ENCODE peak calls at places on chromosomes 13 and 19, in six cellular contexts. One of them, this sample, is unnamed.

GRCh38 chr19:18644144-18645034 is 7.6 kb downstream of the KLHL26 start:
- DNase-seq in IMR-90: no peak
- DNase-seq in cardiac fibroblast: peak; percentile 43
- DNase-seq in A673: no peak
- DNase-seq in lower leg skin: no peak
- DNase-seq in GM12865: no peak
- DNase-seq in this sample: no peak

GRCh38 chr13:45496942-45497341 is 32.2 kb downstream of the COG3 start:
- DNase-seq in IMR-90: no peak
- DNase-seq in cardiac fibroblast: no peak
- DNase-seq in A673: no peak
- DNase-seq in lower leg skin: no peak
- DNase-seq in GM12865: no peak
- DNase-seq in this sample: no peak

GRCh38 chr19:6679139-6679538 is 9.2 kb upstream of the TNFSF14 start:
- DNase-seq in IMR-90: no peak
- DNase-seq in cardiac fibroblast: no peak
- DNase-seq in A673: no peak
- DNase-seq in lower leg skin: no peak
- DNase-seq in GM12865: no peak
- DNase-seq in this sample: no peak

GRCh38 chr13:95275322-95276118 is 25.7 kb downstream of the ABCC4 start:
- DNase-seq in IMR-90: no peak
- DNase-seq in cardiac fibroblast: no peak
- DNase-seq in A673: peak; percentile 44
- DNase-seq in lower leg skin: no peak
- DNase-seq in GM12865: no peak
- DNase-seq in this sample: peak; percentile 37

GRCh38 chr13:36131931-36132297 is 732 bp upstream of the DCLK1 start:
- DNase-seq in IMR-90: no peak
- DNase-seq in cardiac fibroblast: peak; percentile 54
- DNase-seq in A673: no peak
- DNase-seq in lower leg skin: no peak
- DNase-seq in GM12865: no peak
- DNase-seq in this sample: peak; percentile 66

GRCh38 chr13:45055902-45056648 is 64.2 kb upstream of the GTF2F2 start:
- DNase-seq in IMR-90: peak; percentile 56
- DNase-seq in cardiac fibroblast: peak; percentile 78
- DNase-seq in A673: peak; percentile 62
- DNase-seq in lower leg skin: no peak
- DNase-seq in GM12865: no peak
- DNase-seq in this sample: peak; percentile 53

GRCh38 chr19:31943305-31943704 is 402.1 kb upstream of the ZNF507 start:
- DNase-seq in IMR-90: no peak
- DNase-seq in cardiac fibroblast: no peak
- DNase-seq in A673: no peak
- DNase-seq in lower leg skin: no peak
- DNase-seq in GM12865: no peak
- DNase-seq in this sample: no peak

GRCh38 chr13:109743706-109744453 is 42.5 kb downstream of the IRS2 start:
- DNase-seq in IMR-90: peak; percentile 78
- DNase-seq in cardiac fibroblast: peak; percentile 71
- DNase-seq in A673: peak; percentile 92
- DNase-seq in lower leg skin: no peak
- DNase-seq in GM12865: peak; percentile 3
- DNase-seq in this sample: peak; percentile 83

GRCh38 chr19:44942067-44942571 is at the start of gene APOC4:
- DNase-seq in IMR-90: no peak
- DNase-seq in cardiac fibroblast: no peak
- DNase-seq in A673: no peak
- DNase-seq in lower leg skin: no peak
- DNase-seq in GM12865: no peak
- DNase-seq in this sample: no peak
- H3K4me3 ChIP-seq in IMR-90: no peak within 1 kb of the TSS
- H3K4me3 ChIP-seq in cardiac fibroblast: no peak within 1 kb of the TSS
- H3K4me3 ChIP-seq in A673: no peak within 1 kb of the TSS
- H3K4me3 ChIP-seq in lower leg skin: no peak within 1 kb of the TSS
- H3K4me3 ChIP-seq in GM12865: no peak within 1 kb of the TSS
- H3K4me3 ChIP-seq in this sample: no peak within 1 kb of the TSS

GRCh38 chr19:45779231-45780145 is 2.8 kb downstream of the DMPK start:
- DNase-seq in IMR-90: no peak
- DNase-seq in cardiac fibroblast: peak; percentile 58
- DNase-seq in A673: peak; percentile 91
- DNase-seq in lower leg skin: peak; percentile 97
- DNase-seq in GM12865: peak; percentile 91
- DNase-seq in this sample: peak; percentile 38
- TF ChIP-seq CTCF in IMR-90: no peak
- TF ChIP-seq CTCF in cardiac fibroblast: peak; percentile 34
- TF ChIP-seq CTCF in A673: peak; percentile 80
- TF ChIP-seq CTCF in lower leg skin: no peak
- TF ChIP-seq CTCF in GM12865: peak; percentile 64
- TF ChIP-seq CTCF in this sample: peak; percentile 6

DNA sequence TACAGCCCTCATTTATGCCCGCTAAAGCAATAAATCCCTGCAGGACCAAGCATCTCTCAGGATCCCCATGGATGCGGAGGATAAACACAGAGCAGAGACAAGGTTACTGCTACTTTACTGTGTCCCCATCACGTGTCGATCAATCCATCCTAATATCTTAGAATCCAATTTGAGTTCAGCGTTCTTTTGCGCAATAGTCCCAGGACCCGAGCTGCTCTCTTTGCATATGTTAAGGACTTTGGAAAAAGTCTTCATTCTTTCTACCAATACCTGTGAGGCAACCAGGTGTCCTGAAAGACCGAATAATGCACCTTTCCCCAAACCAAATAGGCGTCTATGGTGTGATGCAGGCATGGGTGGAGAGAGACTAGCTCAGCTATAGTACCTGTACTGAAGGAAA is 38.0 kb upstream of the URAD start:
- DNase-seq in IMR-90: no peak
- DNase-seq in cardiac fibroblast: no peak
- DNase-seq in A673: no peak
- DNase-seq in lower leg skin: no peak
- DNase-seq in GM12865: no peak
- DNase-seq in this sample: no peak
- H3K4me3 ChIP-seq in IMR-90: no peak overlapping the region
- H3K4me3 ChIP-seq in cardiac fibroblast: no peak overlapping the region
- H3K4me3 ChIP-seq in A673: no peak overlapping the region
- H3K4me3 ChIP-seq in lower leg skin: no peak overlapping the region
- H3K4me3 ChIP-seq in GM12865: no peak overlapping the region
- H3K4me3 ChIP-seq in this sample: no peak overlapping the region

DNA sequence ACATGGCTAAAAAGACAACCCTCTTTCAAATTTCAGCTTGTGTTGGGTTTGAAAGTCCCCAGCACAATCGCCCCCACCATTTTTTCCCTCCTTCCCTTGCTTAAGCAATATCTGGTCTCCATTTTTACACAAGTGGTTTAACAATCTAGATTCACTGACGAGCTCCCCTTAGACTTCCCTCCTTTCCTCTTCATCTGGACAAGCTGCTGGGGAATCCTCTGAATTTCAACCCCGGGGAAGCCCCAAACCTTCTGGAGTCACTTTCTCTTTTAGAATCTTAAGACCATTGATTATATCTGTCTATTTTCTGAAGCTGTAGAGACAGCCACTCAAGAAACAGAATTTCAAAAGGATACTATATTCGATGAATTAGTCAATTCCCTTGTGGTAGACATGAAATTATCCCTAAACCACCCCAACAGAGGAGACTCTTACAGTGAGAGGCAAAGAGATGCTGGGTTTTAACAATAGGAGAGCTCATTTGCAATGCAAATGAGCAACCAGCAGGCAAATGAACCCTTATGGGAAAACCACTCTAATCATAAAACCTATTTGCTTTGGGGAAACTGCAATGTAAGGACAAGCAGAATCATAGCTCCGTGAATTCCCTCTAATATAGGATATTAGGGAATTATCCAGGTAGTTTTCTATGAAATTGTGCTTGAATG is 78.9 kb downstream of the TEX26 start:
- DNase-seq in IMR-90: no peak
- DNase-seq in cardiac fibroblast: no peak
- DNase-seq in A673: peak; percentile 82
- DNase-seq in lower leg skin: no peak
- DNase-seq in GM12865: peak; percentile 9
- DNase-seq in this sample: no peak
- TF ChIP-seq CTCF in IMR-90: no peak
- TF ChIP-seq CTCF in cardiac fibroblast: no peak
- TF ChIP-seq CTCF in A673: no peak
- TF ChIP-seq CTCF in lower leg skin: no peak
- TF ChIP-seq CTCF in GM12865: no peak
- TF ChIP-seq CTCF in this sample: no peak

DNA sequence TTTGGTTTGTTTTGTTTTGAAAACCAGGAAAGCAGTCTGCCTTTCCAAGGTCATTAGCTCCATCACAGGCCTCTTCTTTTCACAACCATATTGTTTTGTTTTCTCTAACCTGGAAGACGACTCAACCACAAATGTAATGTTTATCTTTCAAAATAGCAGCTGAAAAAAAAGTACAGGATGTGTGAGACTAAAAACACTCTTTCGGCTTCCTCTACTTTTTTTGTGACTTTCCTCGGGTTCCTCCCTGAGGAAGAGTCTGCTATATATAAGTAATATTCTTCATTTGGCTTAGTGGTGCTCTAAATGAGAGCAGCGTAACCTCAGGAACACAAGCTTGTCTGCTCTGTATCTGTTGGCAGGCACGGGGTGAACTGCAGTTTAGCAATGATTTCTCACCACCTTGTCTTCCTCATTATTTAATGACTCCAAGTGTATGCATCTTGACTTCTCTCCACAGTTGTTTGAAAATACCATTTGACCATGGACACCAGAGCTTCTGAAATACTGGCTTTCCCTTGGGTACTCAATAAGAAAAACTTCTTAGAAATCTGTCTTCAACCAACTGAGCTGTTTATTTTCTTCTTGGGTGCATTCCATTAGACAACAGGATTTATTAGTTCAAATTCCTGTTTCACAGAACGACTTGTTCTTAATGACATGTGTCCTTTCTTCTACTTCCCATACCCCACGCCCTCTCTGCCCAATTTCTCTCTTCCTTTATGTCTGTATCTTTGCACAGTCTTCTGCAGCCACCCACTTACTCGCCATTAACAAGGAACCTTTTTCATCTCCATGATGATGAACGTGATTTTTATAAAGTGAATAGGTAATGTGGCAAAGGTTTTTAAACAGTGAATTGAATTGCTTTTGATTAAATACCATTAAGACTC is 11.5 kb upstream of the ITM2B start:
- DNase-seq in IMR-90: no peak
- DNase-seq in cardiac fibroblast: peak; percentile 30
- DNase-seq in A673: no peak
- DNase-seq in lower leg skin: no peak
- DNase-seq in GM12865: no peak
- DNase-seq in this sample: no peak
- H3K4me3 ChIP-seq in IMR-90: no peak overlapping the region
- H3K4me3 ChIP-seq in cardiac fibroblast: peak overlapping the region; percentile 49
- H3K4me3 ChIP-seq in A673: no peak overlapping the region
- H3K4me3 ChIP-seq in lower leg skin: no peak overlapping the region
- H3K4me3 ChIP-seq in GM12865: no peak overlapping the region
- H3K4me3 ChIP-seq in this sample: no peak overlapping the region

GRCh38 chr13:31208554-31209122 is 8.9 kb downstream of the B3GLCT start:
- DNase-seq in IMR-90: no peak
- DNase-seq in cardiac fibroblast: no peak
- DNase-seq in A673: no peak
- DNase-seq in lower leg skin: no peak
- DNase-seq in GM12865: no peak
- DNase-seq in this sample: no peak
- TF ChIP-seq CTCF in IMR-90: no peak
- TF ChIP-seq CTCF in cardiac fibroblast: no peak
- TF ChIP-seq CTCF in A673: no peak
- TF ChIP-seq CTCF in lower leg skin: no peak
- TF ChIP-seq CTCF in GM12865: no peak
- TF ChIP-seq CTCF in this sample: no peak

GRCh38 chr19:13838943-13839192 is 38.1 kb upstream of the NANOS3 start:
- DNase-seq in IMR-90: no peak
- DNase-seq in cardiac fibroblast: no peak
- DNase-seq in A673: peak; percentile 91
- DNase-seq in lower leg skin: peak; percentile 98
- DNase-seq in GM12865: no peak
- DNase-seq in this sample: no peak

GRCh38 chr19:13835791-13836723 is 40.8 kb downstream of the ZSWIM4 start:
- DNase-seq in IMR-90: no peak
- DNase-seq in cardiac fibroblast: peak; percentile 34
- DNase-seq in A673: peak; percentile 21
- DNase-seq in lower leg skin: peak; percentile 89
- DNase-seq in GM12865: no peak
- DNase-seq in this sample: peak; percentile 36

GRCh38 chr19:13839938-13840750 is 36.8 kb upstream of the NANOS3 start:
- DNase-seq in IMR-90: peak; percentile 51
- DNase-seq in cardiac fibroblast: peak; percentile 73
- DNase-seq in A673: no peak
- DNase-seq in lower leg skin: peak; percentile 95
- DNase-seq in GM12865: no peak
- DNase-seq in this sample: peak; percentile 88

GRCh38 chr19:13839193-13839937 is 37.6 kb upstream of the NANOS3 start:
- DNase-seq in IMR-90: peak; percentile 84
- DNase-seq in cardiac fibroblast: peak; percentile 93
- DNase-seq in A673: peak; percentile 90
- DNase-seq in lower leg skin: peak; percentile 97
- DNase-seq in GM12865: peak; percentile 92
- DNase-seq in this sample: peak; percentile 87

GRCh38 chr19:13838071-13838942 is 38.6 kb upstream of the NANOS3 start:
- DNase-seq in IMR-90: no peak
- DNase-seq in cardiac fibroblast: no peak
- DNase-seq in A673: no peak
- DNase-seq in lower leg skin: no peak
- DNase-seq in GM12865: no peak
- DNase-seq in this sample: no peak
- H3K4me3 ChIP-seq in IMR-90: peak overlapping the region; percentile 95
- H3K4me3 ChIP-seq in cardiac fibroblast: peak overlapping the region; percentile 96
- H3K4me3 ChIP-seq in A673: peak overlapping the region; percentile 81
- H3K4me3 ChIP-seq in lower leg skin: no peak overlapping the region
- H3K4me3 ChIP-seq in GM12865: peak overlapping the region; percentile 66
- H3K4me3 ChIP-seq in this sample: peak overlapping the region; percentile 83

DNA sequence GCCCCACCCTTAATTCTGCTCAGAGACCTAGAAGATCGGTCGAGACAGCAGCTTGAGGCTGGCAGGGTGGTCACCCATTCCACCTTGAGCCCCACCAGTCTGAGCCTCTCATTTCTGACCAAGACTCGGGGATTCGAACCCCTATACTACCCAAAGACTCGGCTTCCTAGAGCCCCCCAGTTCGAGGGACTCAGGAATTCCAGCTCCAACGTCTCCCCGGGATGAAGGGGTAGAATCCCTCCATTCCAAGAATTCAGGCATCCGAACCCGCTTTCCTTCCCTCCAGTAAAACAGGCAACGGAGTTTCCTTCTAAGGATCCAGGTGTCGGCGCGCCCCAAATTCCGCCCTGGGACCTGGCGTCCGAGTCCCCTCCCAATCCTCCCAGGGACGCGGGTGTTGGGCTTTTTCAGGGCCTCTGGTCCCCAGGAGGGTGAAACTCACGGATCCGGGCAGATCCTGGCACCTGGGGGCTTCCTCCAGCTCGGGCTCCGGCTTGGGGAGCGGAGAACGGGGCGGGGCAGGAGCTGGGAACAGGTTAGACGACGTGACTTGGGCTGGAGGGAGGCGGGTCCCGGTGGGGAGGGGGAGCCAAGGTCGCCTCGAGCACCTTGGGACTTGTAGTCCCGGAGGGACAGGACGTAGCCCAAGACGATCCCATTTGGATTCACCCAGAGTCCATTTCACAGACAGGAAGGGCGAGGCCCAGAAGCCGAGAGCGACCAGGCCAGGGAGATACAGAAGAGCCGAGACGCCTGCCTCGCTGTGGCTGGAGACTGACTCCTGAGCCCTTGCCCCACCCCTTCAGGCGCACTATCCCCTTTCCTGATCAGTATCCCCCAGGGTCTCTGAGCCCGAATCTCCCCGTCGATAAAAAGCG is at the start of gene PPP1R13L:
- DNase-seq in IMR-90: peak; percentile 56
- DNase-seq in cardiac fibroblast: peak; percentile 90
- DNase-seq in A673: peak; percentile 67
- DNase-seq in lower leg skin: peak; percentile 97
- DNase-seq in GM12865: peak; percentile 58
- DNase-seq in this sample: peak; percentile 78
- TF ChIP-seq CTCF in IMR-90: no peak
- TF ChIP-seq CTCF in cardiac fibroblast: no peak
- TF ChIP-seq CTCF in A673: no peak
- TF ChIP-seq CTCF in lower leg skin: no peak
- TF ChIP-seq CTCF in GM12865: no peak
- TF ChIP-seq CTCF in this sample: no peak

This sample was measured in foreskin fibroblast.